ENCODE peak calls at places on chromosomes 12 and 14, in ten cellular contexts. One of them, this sample, is unnamed. For H3K36me3, the result is how much of the 10 kb centered on the place peaks cover.

GRCh38 chr12:122123051-122123760 is 44.6 kb downstream of the MLXIP start:
- DNase-seq in thoracic aorta: peak
- DNase-seq in breast epithelium: peak
- DNase-seq in tibial nerve: peak
- DNase-seq in Peyer's patch: peak
- DNase-seq in gastrocnemius medialis: peak
- DNase-seq in Panc1: no peak
- DNase-seq in mammary epithelial cell: peak
- DNase-seq in endodermal cell: peak
- DNase-seq in heart left ventricle: peak
- DNase-seq in this sample: peak

GRCh38 chr12:103542078-103542477 is 45.0 kb upstream of the STAB2 start:
- DNase-seq in thoracic aorta: no peak
- DNase-seq in breast epithelium: no peak
- DNase-seq in tibial nerve: no peak
- DNase-seq in Peyer's patch: no peak
- DNase-seq in gastrocnemius medialis: no peak
- DNase-seq in Panc1: no peak
- DNase-seq in mammary epithelial cell: no peak
- DNase-seq in endodermal cell: no peak
- DNase-seq in heart left ventricle: no peak
- DNase-seq in this sample: no peak

GRCh38 chr14:54976316-54976715 is 50.6 kb downstream of the WDHD1 start:
- DNase-seq in thoracic aorta: no peak
- DNase-seq in breast epithelium: no peak
- DNase-seq in tibial nerve: no peak
- DNase-seq in Peyer's patch: no peak
- DNase-seq in gastrocnemius medialis: no peak
- DNase-seq in Panc1: no peak
- DNase-seq in mammary epithelial cell: peak
- DNase-seq in endodermal cell: no peak
- DNase-seq in heart left ventricle: no peak
- DNase-seq in this sample: no peak

GRCh38 chr12:121503395-121503794 is 77.4 kb downstream of the KDM2B start:
- DNase-seq in thoracic aorta: no peak
- DNase-seq in breast epithelium: no peak
- DNase-seq in tibial nerve: no peak
- DNase-seq in Peyer's patch: no peak
- DNase-seq in gastrocnemius medialis: no peak
- DNase-seq in Panc1: no peak
- DNase-seq in mammary epithelial cell: no peak
- DNase-seq in endodermal cell: no peak
- DNase-seq in heart left ventricle: no peak
- DNase-seq in this sample: no peak

GRCh38 chr12:85843606-85844325 is 7.6 kb upstream of the RASSF9 start:
- DNase-seq in thoracic aorta: no peak
- DNase-seq in breast epithelium: no peak
- DNase-seq in tibial nerve: no peak
- DNase-seq in Peyer's patch: no peak
- DNase-seq in gastrocnemius medialis: no peak
- DNase-seq in Panc1: no peak
- DNase-seq in mammary epithelial cell: no peak
- DNase-seq in endodermal cell: peak
- DNase-seq in heart left ventricle: no peak
- DNase-seq in this sample: no peak

GRCh38 chr12:123150804-123151678 is at the start of gene PITPNM2:
- DNase-seq in thoracic aorta: no peak
- DNase-seq in breast epithelium: peak
- DNase-seq in tibial nerve: peak
- DNase-seq in Peyer's patch: peak
- DNase-seq in gastrocnemius medialis: no peak
- DNase-seq in Panc1: no peak
- DNase-seq in mammary epithelial cell: peak
- DNase-seq in endodermal cell: peak
- DNase-seq in heart left ventricle: peak
- DNase-seq in this sample: peak

GRCh38 chr12:32534698-32535097 is 135.3 kb downstream of the FGD4 start:
- DNase-seq in thoracic aorta: no peak
- DNase-seq in breast epithelium: no peak
- DNase-seq in tibial nerve: no peak
- DNase-seq in Peyer's patch: no peak
- DNase-seq in gastrocnemius medialis: no peak
- DNase-seq in Panc1: no peak
- DNase-seq in mammary epithelial cell: no peak
- DNase-seq in endodermal cell: no peak
- DNase-seq in heart left ventricle: no peak
- DNase-seq in this sample: no peak

GRCh38 chr14:100304825-100305445 is 1.3 kb downstream of the SLC25A29 start:
- DNase-seq in thoracic aorta: no peak
- DNase-seq in breast epithelium: no peak
- DNase-seq in tibial nerve: no peak
- DNase-seq in Peyer's patch: no peak
- DNase-seq in gastrocnemius medialis: no peak
- DNase-seq in Panc1: no peak
- DNase-seq in mammary epithelial cell: peak
- DNase-seq in endodermal cell: peak
- DNase-seq in heart left ventricle: no peak
- DNase-seq in this sample: peak

GRCh38 chr14:49677643-49678042 is 10.4 kb downstream of the POLE2 start:
- DNase-seq in thoracic aorta: no peak
- DNase-seq in breast epithelium: no peak
- DNase-seq in tibial nerve: no peak
- DNase-seq in Peyer's patch: no peak
- DNase-seq in gastrocnemius medialis: no peak
- DNase-seq in Panc1: no peak
- DNase-seq in mammary epithelial cell: no peak
- DNase-seq in endodermal cell: peak
- DNase-seq in heart left ventricle: no peak
- DNase-seq in this sample: no peak

GRCh38 chr12:16012086-16012485 is 101.0 kb downstream of the DERA start:
- DNase-seq in thoracic aorta: no peak
- DNase-seq in breast epithelium: no peak
- DNase-seq in tibial nerve: no peak
- DNase-seq in Peyer's patch: no peak
- DNase-seq in gastrocnemius medialis: no peak
- DNase-seq in Panc1: no peak
- DNase-seq in mammary epithelial cell: no peak
- DNase-seq in endodermal cell: no peak
- DNase-seq in heart left ventricle: no peak
- DNase-seq in this sample: peak

GRCh38 chr14:105421723-105422615 is 2.3 kb downstream of the MTA1 start:
- DNase-seq in thoracic aorta: no peak
- DNase-seq in breast epithelium: no peak
- DNase-seq in tibial nerve: no peak
- DNase-seq in Peyer's patch: no peak
- DNase-seq in gastrocnemius medialis: no peak
- DNase-seq in Panc1: no peak
- DNase-seq in mammary epithelial cell: no peak
- DNase-seq in endodermal cell: no peak
- DNase-seq in heart left ventricle: no peak
- DNase-seq in this sample: no peak

GRCh38 chr12:26044007-26044394 is 80.8 kb downstream of the BHLHE41 start:
- DNase-seq in thoracic aorta: no peak
- DNase-seq in breast epithelium: no peak
- DNase-seq in tibial nerve: no peak
- DNase-seq in Peyer's patch: no peak
- DNase-seq in gastrocnemius medialis: no peak
- DNase-seq in Panc1: no peak
- DNase-seq in mammary epithelial cell: no peak
- DNase-seq in endodermal cell: no peak
- DNase-seq in heart left ventricle: no peak
- DNase-seq in this sample: no peak

GRCh38 chr12:26044592-26044991 is 80.2 kb downstream of the BHLHE41 start:
- DNase-seq in thoracic aorta: no peak
- DNase-seq in breast epithelium: no peak
- DNase-seq in tibial nerve: no peak
- DNase-seq in Peyer's patch: no peak
- DNase-seq in gastrocnemius medialis: no peak
- DNase-seq in Panc1: no peak
- DNase-seq in mammary epithelial cell: no peak
- DNase-seq in endodermal cell: no peak
- DNase-seq in heart left ventricle: no peak
- DNase-seq in this sample: no peak

GRCh38 chr12:26046203-26046602 is 78.6 kb downstream of the BHLHE41 start:
- DNase-seq in thoracic aorta: no peak
- DNase-seq in breast epithelium: no peak
- DNase-seq in tibial nerve: no peak
- DNase-seq in Peyer's patch: no peak
- DNase-seq in gastrocnemius medialis: no peak
- DNase-seq in Panc1: no peak
- DNase-seq in mammary epithelial cell: no peak
- DNase-seq in endodermal cell: no peak
- DNase-seq in heart left ventricle: no peak
- DNase-seq in this sample: no peak

GRCh38 chr12:26046886-26047285 is 78.0 kb downstream of the BHLHE41 start:
- DNase-seq in thoracic aorta: no peak
- DNase-seq in breast epithelium: no peak
- DNase-seq in tibial nerve: no peak
- DNase-seq in Peyer's patch: no peak
- DNase-seq in gastrocnemius medialis: no peak
- DNase-seq in Panc1: no peak
- DNase-seq in mammary epithelial cell: no peak
- DNase-seq in endodermal cell: no peak
- DNase-seq in heart left ventricle: no peak
- DNase-seq in this sample: no peak

GRCh38 chr12:26047401-26048226 is 77.2 kb downstream of the BHLHE41 start:
- DNase-seq in thoracic aorta: no peak
- DNase-seq in breast epithelium: no peak
- DNase-seq in tibial nerve: no peak
- DNase-seq in Peyer's patch: no peak
- DNase-seq in gastrocnemius medialis: peak
- DNase-seq in Panc1: no peak
- DNase-seq in mammary epithelial cell: no peak
- DNase-seq in endodermal cell: peak
- DNase-seq in heart left ventricle: peak
- DNase-seq in this sample: no peak
- TF ChIP-seq CTCF in thoracic aorta: no peak
- TF ChIP-seq CTCF in breast epithelium: no peak
- TF ChIP-seq CTCF in tibial nerve: no peak
- TF ChIP-seq CTCF in Peyer's patch: no peak
- TF ChIP-seq CTCF in gastrocnemius medialis: peak
- TF ChIP-seq CTCF in Panc1: no peak
- TF ChIP-seq CTCF in mammary epithelial cell: no peak
- TF ChIP-seq CTCF in endodermal cell: peak
- TF ChIP-seq CTCF in heart left ventricle: no peak
- TF ChIP-seq CTCF in this sample: no peak

GRCh38 chr14:61330511-61330910 is 9.1 kb downstream of the PRKCH start:
- DNase-seq in thoracic aorta: no peak
- DNase-seq in breast epithelium: no peak
- DNase-seq in tibial nerve: no peak
- DNase-seq in Peyer's patch: no peak
- DNase-seq in gastrocnemius medialis: no peak
- DNase-seq in Panc1: no peak
- DNase-seq in mammary epithelial cell: no peak
- DNase-seq in endodermal cell: no peak
- DNase-seq in heart left ventricle: no peak
- DNase-seq in this sample: no peak
- H3K27ac ChIP-seq in thoracic aorta: no peak
- H3K27ac ChIP-seq in breast epithelium: no peak
- H3K27ac ChIP-seq in tibial nerve: peak
- H3K27ac ChIP-seq in Peyer's patch: peak
- H3K27ac ChIP-seq in gastrocnemius medialis: peak
- H3K27ac ChIP-seq in Panc1: no peak
- H3K27ac ChIP-seq in mammary epithelial cell: no peak
- H3K27ac ChIP-seq in endodermal cell: no peak
- H3K27ac ChIP-seq in heart left ventricle: peak
- H3K27ac ChIP-seq in this sample: peak

DNA sequence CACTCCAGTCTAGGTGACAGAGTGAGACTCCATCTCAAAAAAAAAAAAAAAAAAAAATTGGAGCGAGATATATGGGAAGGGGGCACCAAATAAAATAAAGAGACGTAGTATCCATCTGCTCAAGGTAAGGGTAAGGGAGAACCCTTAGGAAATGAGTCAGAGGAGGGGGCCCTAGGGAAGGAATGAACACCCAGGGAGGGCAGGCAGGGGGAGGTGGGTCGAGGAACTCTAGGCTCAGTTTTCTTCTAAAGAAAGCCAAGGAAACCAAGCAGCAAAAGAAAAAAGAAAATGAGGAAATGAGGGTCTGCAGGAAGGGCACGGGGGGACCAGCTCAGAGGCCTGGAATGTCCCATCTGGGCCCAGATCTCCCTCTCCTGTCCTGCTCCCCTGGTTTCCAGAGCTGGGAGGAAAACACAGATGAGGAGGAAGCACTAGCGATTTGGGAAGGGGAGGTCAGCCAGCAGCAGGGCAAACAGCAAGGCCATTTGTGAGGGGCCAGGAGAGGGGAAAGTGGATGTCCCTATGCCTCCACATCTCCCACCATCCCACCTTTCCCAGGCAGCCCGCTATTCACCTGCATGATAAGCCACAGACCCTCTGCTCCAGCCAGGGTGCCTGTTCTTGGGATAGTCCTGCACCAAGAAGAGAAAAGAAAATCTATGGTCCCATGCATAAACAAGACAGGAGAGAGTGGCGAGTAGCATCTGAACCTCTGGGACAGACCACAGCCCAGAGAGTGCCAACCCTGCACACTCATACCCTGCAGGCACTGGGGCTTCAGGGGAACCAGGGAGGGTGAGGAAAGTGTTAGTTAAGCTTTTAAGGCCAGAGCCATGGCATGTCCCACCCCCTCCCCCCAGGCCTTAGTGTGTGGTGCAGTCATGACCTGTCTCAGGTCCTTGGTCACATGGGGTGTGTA is 11.9 kb downstream of the SPRYD3 start:
- DNase-seq in thoracic aorta: no peak
- DNase-seq in breast epithelium: no peak
- DNase-seq in tibial nerve: no peak
- DNase-seq in Peyer's patch: no peak
- DNase-seq in gastrocnemius medialis: no peak
- DNase-seq in Panc1: no peak
- DNase-seq in mammary epithelial cell: no peak
- DNase-seq in endodermal cell: peak
- DNase-seq in heart left ventricle: no peak
- DNase-seq in this sample: no peak
- H3K36me3 ChIP-seq in thoracic aorta: under half
- H3K36me3 ChIP-seq in breast epithelium: under half
- H3K36me3 ChIP-seq in tibial nerve: under half
- H3K36me3 ChIP-seq in Peyer's patch: under half
- H3K36me3 ChIP-seq in gastrocnemius medialis: under half
- H3K36me3 ChIP-seq in Panc1: under half
- H3K36me3 ChIP-seq in mammary epithelial cell: under half
- H3K36me3 ChIP-seq in endodermal cell: under half
- H3K36me3 ChIP-seq in heart left ventricle: under half
- H3K36me3 ChIP-seq in this sample: under half

DNA sequence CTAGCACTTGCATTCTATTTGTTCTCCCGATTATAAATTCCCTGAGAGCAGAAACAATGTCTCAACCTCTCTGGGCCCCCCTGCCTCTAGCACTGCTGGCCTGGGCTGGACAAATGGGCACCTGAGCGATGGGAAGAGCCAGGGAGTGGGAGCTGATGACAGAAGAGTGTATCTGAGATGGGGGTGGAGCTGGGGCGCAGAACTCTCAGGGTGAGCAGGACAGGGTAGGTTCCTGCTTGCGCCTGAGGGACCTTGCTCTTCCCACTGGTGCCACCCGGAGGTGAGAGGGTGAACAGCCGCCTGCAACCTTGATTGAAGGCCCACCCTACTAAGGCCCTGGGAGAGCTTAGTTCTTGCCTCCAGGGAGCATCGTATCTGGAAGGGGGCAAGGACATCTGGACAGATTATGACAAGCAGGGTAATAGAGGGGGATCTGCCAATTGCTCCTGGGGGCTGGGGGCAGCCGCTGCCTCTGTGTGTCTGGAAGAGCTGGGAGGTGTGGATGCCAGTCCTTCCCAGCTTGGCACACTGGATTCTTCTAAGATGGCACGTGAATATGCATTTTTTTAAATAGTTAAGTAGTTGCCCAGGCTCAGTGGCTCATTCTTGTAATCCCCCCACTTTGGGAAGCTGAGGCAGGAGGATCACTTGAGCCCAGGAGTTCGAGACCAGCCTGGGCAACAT is 43.0 kb upstream of the TSPAN9 start:
- DNase-seq in thoracic aorta: no peak
- DNase-seq in breast epithelium: peak
- DNase-seq in tibial nerve: peak
- DNase-seq in Peyer's patch: no peak
- DNase-seq in gastrocnemius medialis: peak
- DNase-seq in Panc1: no peak
- DNase-seq in mammary epithelial cell: peak
- DNase-seq in endodermal cell: peak
- DNase-seq in heart left ventricle: peak
- DNase-seq in this sample: peak
- TF ChIP-seq CTCF in thoracic aorta: peak
- TF ChIP-seq CTCF in breast epithelium: peak
- TF ChIP-seq CTCF in tibial nerve: peak
- TF ChIP-seq CTCF in Peyer's patch: peak
- TF ChIP-seq CTCF in gastrocnemius medialis: peak
- TF ChIP-seq CTCF in Panc1: peak
- TF ChIP-seq CTCF in mammary epithelial cell: peak
- TF ChIP-seq CTCF in endodermal cell: peak
- TF ChIP-seq CTCF in heart left ventricle: peak
- TF ChIP-seq CTCF in this sample: peak

This sample was measured in heart right ventricle.